ENCODE peak calls at places on chromosomes 5 and 9, in six cellular contexts. S is mesendoderm, R is IMR-90, W is neuronal stem cell, K is mesenchymal stem cell, J is H1. E is an unnamed sample.

GRCh38 chr9:69056416-69056815 is 20.9 kb downstream of the FXN start:
- DNase-seq in S (no peak), R (no peak), W (no peak), K (no peak), J (no peak), E (no peak)

GRCh38 chr9:119322137-119322695 is 47.0 kb downstream of the BRINP1 start:
- DNase-seq in S (no peak), R (no peak), W (no peak), K (peak), J (no peak), E (no peak)

GRCh38 chr9:135282001-135282731 is 194.7 kb downstream of the OLFM1 start:
- DNase-seq in S (no peak), R (no peak), W (no peak), K (no peak), J (no peak), E (no peak)

GRCh38 chr9:27413507-27414214 is 110.4 kb upstream of the IFNK start:
- DNase-seq in S (no peak), R (no peak), W (no peak), K (no peak), J (no peak), E (no peak)

GRCh38 chr5:148951612-148952011 is 111.2 kb downstream of the SH3TC2 start:
- DNase-seq in S (no peak), R (no peak), W (no peak), K (no peak), J (no peak), E (peak)

GRCh38 chr5:44365351-44365750 is 23.9 kb downstream of the FGF10 start:
- DNase-seq in S (no peak), R (peak), W (no peak), K (peak), J (no peak), E (no peak)

GRCh38 chr5:127063236-127063913 is 9.9 kb downstream of the C5orf63 start:
- DNase-seq in S (no peak), R (no peak), W (no peak), K (no peak), J (no peak), E (no peak)

GRCh38 chr9:125850763-125851162 is 103.6 kb downstream of the PBX3 start:
- DNase-seq in S (peak), R (no peak), W (no peak), K (no peak), J (no peak), E (no peak)

GRCh38 chr9:137325791-137326190 is 23.7 kb upstream of the NRARP start:
- DNase-seq in S (no peak), R (no peak), W (no peak), K (no peak), J (no peak), E (no peak)

GRCh38 chr5:149288437-149288836 is 16.8 kb downstream of the AFAP1L1 start:
- DNase-seq in S (no peak), R (no peak), W (no peak), K (no peak), J (no peak), E (no peak)

GRCh38 chr5:102959055-102959454 is 160.9 kb downstream of the GIN1 start:
- DNase-seq in S (no peak), R (peak), W (no peak), K (peak), J (no peak), E (no peak)

GRCh38 chr5:134586866-134587524 is 45.6 kb downstream of the SAR1B start:
- DNase-seq in S (peak), R (peak), W (peak), K (peak), J (peak), E (peak)
- H2BK120ac ChIP-seq in S (no peak), R (no peak), W (no peak), K (no peak), J (no peak), E (no peak)

DNA sequence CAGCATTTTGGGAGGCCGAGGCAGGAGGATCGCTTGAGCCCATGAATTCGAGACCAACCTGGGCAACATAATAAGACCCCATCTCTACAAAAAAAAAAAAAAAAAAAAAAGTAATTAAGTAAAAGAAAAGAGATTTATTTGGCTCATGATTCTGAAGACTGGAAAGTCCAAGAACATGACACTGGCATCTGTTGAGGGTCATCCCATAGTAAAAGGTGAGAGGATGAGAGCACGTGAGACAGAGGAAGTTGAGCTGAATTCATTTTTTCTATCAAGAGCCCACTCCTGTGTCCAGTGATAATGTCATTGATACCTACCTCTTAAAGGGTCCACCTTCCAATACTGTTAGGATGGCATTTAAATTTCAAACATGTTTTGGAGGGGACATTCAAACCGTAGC is 19.8 kb downstream of the CREBRF start:
- DNase-seq in S (no peak), R (no peak), W (no peak), K (no peak), J (no peak), E (no peak)
- H2BK15ac ChIP-seq in S (no peak), R (no peak), W (no peak), K (no peak), J (no peak), E (no peak)

GRCh38 chr5:133440467-133441115 is 171.8 kb downstream of the FSTL4 start:
- DNase-seq in S (no peak), R (no peak), W (no peak), K (no peak), J (no peak), E (no peak)

GRCh38 chr5:133445744-133446143 is 166.6 kb downstream of the FSTL4 start:
- DNase-seq in S (no peak), R (no peak), W (no peak), K (no peak), J (no peak), E (no peak)

GRCh38 chr5:133439859-133440258 is 172.5 kb downstream of the FSTL4 start:
- DNase-seq in S (no peak), R (no peak), W (no peak), K (no peak), J (no peak), E (no peak)

GRCh38 chr5:133438487-133438886 is 173.9 kb downstream of the FSTL4 start:
- DNase-seq in S (no peak), R (no peak), W (no peak), K (no peak), J (no peak), E (no peak)

DNA sequence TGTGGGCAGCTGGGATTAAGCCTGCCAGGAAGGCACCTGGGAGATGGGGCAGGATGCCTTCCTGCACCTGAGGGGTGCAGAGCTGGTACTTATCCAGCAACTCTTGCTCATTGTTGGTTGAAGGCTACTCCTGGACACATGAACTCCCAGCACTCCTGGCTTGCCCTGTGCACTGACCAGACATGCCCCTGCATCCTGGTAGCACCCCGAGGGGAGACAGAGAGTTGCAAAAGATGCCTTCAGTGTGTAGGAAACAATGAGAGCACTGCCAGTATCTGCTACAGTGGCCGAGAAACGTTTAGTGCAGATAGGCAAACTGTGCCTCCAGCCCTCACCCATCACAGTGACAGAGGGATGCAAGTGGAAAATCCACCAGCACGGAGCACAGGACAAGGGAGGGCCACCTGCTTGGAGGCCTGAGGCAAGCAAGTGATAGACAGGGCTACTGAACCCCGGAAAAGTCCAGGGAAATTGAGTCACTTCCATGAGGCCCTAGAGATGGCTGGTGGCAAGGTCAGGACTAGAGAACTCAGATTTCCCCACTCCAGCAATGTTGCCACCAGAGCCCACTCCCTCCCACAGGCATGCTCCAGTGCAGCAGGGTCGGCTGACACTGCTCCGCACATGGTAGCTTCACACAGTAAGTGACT is 171.1 kb downstream of the FSTL4 start:
- DNase-seq in S (no peak), R (no peak), W (no peak), K (no peak), J (no peak), E (no peak)
- H2BK120ac ChIP-seq in S (no peak), R (no peak), W (no peak), K (no peak), J (no peak), E (no peak)

DNA sequence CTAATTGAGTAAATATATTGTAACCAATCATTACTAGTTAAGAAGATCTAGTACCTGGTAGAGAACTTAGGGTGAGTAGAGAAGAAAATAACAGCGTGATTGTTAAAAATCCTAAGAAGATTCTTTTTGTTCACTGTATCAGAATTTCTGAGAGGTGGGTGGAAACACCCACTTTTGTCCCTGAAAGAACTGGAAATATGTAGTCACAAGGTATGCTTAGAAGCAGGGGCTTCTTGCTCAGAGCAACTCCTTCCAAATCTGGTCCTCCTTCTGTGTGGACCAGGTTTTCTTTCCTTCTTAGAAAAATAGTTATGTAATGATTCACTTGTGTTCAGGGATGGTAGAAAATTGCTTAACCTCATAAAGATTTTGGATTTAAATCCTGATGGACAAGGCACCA is 11.9 kb upstream of the TOMM5 start:
- DNase-seq in S (no peak), R (no peak), W (no peak), K (no peak), J (no peak), E (no peak)
- H2BK15ac ChIP-seq in S (no peak), R (no peak), W (no peak), K (no peak), J (no peak), E (no peak)

DNA sequence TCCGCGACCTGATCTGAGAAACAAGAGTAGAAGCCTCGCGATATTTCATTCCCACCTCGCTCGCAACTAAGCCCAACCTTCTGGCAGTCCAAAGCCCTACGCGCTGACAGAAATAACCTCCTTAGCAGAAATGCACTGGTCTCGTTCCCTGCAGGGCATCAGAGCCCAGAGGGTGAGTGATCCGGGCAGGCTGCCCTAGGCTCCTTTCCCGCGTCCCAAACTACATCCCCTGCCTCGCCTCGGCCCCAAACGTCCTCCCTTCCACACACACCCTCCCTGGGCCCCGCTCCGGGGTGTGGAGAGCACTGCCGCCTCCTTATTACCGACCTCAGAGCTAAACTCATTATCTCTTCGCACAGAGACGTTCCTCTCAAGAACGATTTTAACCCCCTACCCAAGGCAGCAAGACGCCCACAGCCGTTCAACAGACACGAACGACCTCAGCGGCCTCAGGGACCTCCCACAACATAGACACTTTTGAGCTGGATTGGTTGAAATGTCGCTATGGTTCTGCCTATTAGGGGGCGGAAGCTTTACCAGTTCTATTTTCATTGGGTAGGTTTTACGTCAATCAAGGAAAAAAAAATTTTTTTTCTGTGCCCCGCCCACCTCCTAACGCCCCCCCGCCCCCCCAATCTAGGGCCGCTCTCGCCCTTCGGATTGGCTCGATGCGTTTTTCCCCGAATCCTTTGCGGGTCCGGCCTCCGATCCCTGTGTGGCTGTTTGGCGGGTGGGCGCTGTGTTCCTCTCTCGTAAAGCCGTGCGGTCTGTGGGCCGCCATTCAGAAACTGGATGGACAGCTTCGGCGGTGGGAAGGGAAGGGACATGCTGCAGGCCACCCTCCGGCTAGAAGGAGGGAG is at the start of gene CETN3:
- DNase-seq in S (peak), R (peak), W (peak), K (peak), J (peak), E (peak)
- H2BK120ac ChIP-seq in S (peak), R (peak), W (no peak), K (no peak), J (peak), E (no peak)

GRCh38 chr9:36797471-36798220 is 225.0 kb downstream of the MELK start:
- DNase-seq in S (no peak), R (no peak), W (no peak), K (no peak), J (no peak), E (no peak)
- H2BK15ac ChIP-seq in S (no peak), R (no peak), W (no peak), K (no peak), J (no peak), E (no peak)

GRCh38 chr5:1810581-1811101 is 9.4 kb downstream of the NDUFS6 start:
- DNase-seq in S (no peak), R (no peak), W (no peak), K (no peak), J (no peak), E (no peak)

GRCh38 chr5:1806974-1807373 is 5.8 kb downstream of the NDUFS6 start:
- DNase-seq in S (no peak), R (no peak), W (no peak), K (no peak), J (no peak), E (no peak)

GRCh38 chr5:1808466-1808865 is 7.3 kb downstream of the NDUFS6 start:
- DNase-seq in S (no peak), R (peak), W (no peak), K (no peak), J (no peak), E (no peak)

GRCh38 chr5:1807479-1808185 is 6.4 kb downstream of the NDUFS6 start:
- DNase-seq in S (no peak), R (no peak), W (no peak), K (no peak), J (no peak), E (no peak)

GRCh38 chr5:1809416-1810035 is 8.3 kb downstream of the NDUFS6 start:
- DNase-seq in S (no peak), R (no peak), W (no peak), K (no peak), J (no peak), E (no peak)
- H2BK120ac ChIP-seq in S (no peak), R (no peak), W (no peak), K (no peak), J (no peak), E (no peak)

GRCh38 chr5:139435676-139436075 is 3.6 kb downstream of the DNAJC18 start:
- DNase-seq in S (no peak), R (no peak), W (no peak), K (no peak), J (no peak), E (no peak)
- H2BK15ac ChIP-seq in S (no peak), R (no peak), W (no peak), K (no peak), J (no peak), E (no peak)

GRCh38 chr5:112935675-112936074 is 13.6 kb upstream of the REEP5 start:
- DNase-seq in S (no peak), R (peak), W (no peak), K (no peak), J (no peak), E (no peak)
- H2BK120ac ChIP-seq in S (no peak), R (no peak), W (no peak), K (no peak), J (no peak), E (no peak)

GRCh38 chr5:119321569-119322311 is 34.1 kb upstream of the TNFAIP8 start:
- DNase-seq in S (no peak), R (no peak), W (no peak), K (no peak), J (no peak), E (no peak)

GRCh38 chr5:119322312-119322947 is 33.4 kb upstream of the TNFAIP8 start:
- DNase-seq in S (peak), R (no peak), W (no peak), K (no peak), J (no peak), E (no peak)

GRCh38 chr5:119324842-119325241 is 31.0 kb upstream of the TNFAIP8 start:
- DNase-seq in S (no peak), R (no peak), W (no peak), K (no peak), J (no peak), E (no peak)

GRCh38 chr5:119322948-119323629 is 32.7 kb upstream of the TNFAIP8 start:
- DNase-seq in S (peak), R (peak), W (no peak), K (no peak), J (no peak), E (no peak)

DNA sequence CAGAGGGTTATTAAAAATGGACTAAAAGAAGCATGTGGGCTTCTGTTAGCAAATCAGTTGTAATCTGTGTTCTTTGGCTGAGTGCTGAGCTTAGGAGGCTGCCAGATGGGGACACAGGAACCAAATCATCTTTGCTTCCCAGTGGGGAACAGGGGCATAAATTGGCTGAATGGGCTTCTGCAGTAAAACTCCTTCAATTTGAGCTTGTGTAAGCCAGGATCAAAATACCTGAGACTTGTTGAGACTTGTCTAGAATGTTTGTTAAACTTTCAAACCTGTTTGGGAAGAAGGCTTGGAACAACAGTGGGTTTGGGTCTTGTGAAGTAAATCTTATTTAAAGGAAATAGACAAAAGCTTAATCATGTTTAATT is 32.2 kb upstream of the TNFAIP8 start:
- DNase-seq in S (peak), R (peak), W (no peak), K (peak), J (no peak), E (no peak)
- H2BK15ac ChIP-seq in S (peak), R (peak), W (no peak), K (no peak), J (no peak), E (no peak)

E was measured in H9.